ENCODE peak calls at places on chromosomes 3 and 15, in five cellular contexts. E, M, P, Y and Z are unnamed samples.

GRCh38 chr3:101518421-101518871 is 5.4 kb upstream of the SENP7 start:
- DNase-seq in E (no peak), M (peak), P (no peak), Y (no peak), Z (no peak)

GRCh38 chr3:149009732-149010131 is 18.4 kb downstream of the GYG1 start:
- DNase-seq in E (no peak), M (no peak), P (no peak), Y (no peak), Z (no peak)

GRCh38 chr3:168865022-168865551 is 769.4 kb upstream of the GOLIM4 start:
- DNase-seq in E (no peak), M (no peak), P (no peak), Y (no peak), Z (no peak)

GRCh38 chr3:49133226-49133951 is 539 bp upstream of the LAMB2 start:
- DNase-seq in E (no peak), M (peak), P (peak), Y (peak), Z (peak)

GRCh38 chr3:175956964-175957363 is 1097.8 kb downstream of the NAALADL2 start:
- DNase-seq in E (peak), M (peak), P (no peak), Y (no peak), Z (no peak)

GRCh38 chr3:159130108-159130507 is 328.3 kb downstream of the MFSD1 start:
- DNase-seq in E (peak), M (no peak), P (no peak), Y (no peak), Z (no peak)

GRCh38 chr3:17505856-17506255 is 236.6 kb downstream of the TBC1D5 start:
- DNase-seq in E (no peak), M (no peak), P (no peak), Y (no peak), Z (no peak)

GRCh38 chr3:5116568-5116967 is 5.5 kb upstream of the ARL8B start:
- DNase-seq in E (no peak), M (no peak), P (no peak), Y (no peak), Z (no peak)

GRCh38 chr15:87672309-87672897 is 584.1 kb downstream of the NTRK3 start:
- DNase-seq in E (no peak), M (no peak), P (peak), Y (no peak), Z (no peak)

GRCh38 chr15:43775411-43775965 is 1.3 kb downstream of the ELL3 start:
- DNase-seq in E (no peak), M (peak), P (no peak), Y (no peak), Z (peak)

GRCh38 chr3:29488922-29489321 is 208.1 kb downstream of the RBMS3 start:
- DNase-seq in E (no peak), M (no peak), P (no peak), Y (no peak), Z (no peak)

GRCh38 chr3:58526124-58526957 is 10.6 kb downstream of the ACOX2 start:
- DNase-seq in E (no peak), M (peak), P (no peak), Y (no peak), Z (peak)

GRCh38 chr3:133457465-133458067 is 57.7 kb downstream of the BFSP2 start:
- DNase-seq in E (no peak), M (no peak), P (no peak), Y (no peak), Z (peak)

GRCh38 chr15:77659350-77660321 is 26.9 kb upstream of the LINGO1 start:
- DNase-seq in E (no peak), M (no peak), P (peak), Y (no peak), Z (peak)

GRCh38 chr3:115699741-115700140 is 76.4 kb downstream of the GAP43 start:
- DNase-seq in E (no peak), M (no peak), P (no peak), Y (no peak), Z (no peak)